ENCODE peak calls at places on chromosomes 12 and 14, in seven cellular contexts. W is CD8-positive, alpha-beta T cell; R is astrocyte; C is HL-60; V is gastrocnemius medialis; X is cardiac fibroblast; S is pancreas. E is an unnamed sample.

GRCh38 chr12:97609957-97610356 is 147.4 kb downstream of the RMST start:
- DNase-seq in W (no peak), V (no peak), C (no peak), R (no peak), S (no peak), X (no peak), E (no peak)

GRCh38 chr14:62002636-62003035 is 240.4 kb downstream of the SNAPC1 start:
- DNase-seq in S (no peak), V (no peak), R (no peak), X (no peak), C (no peak), W (no peak), E (no peak)

GRCh38 chr14:72630374-72630773 is 263.5 kb downstream of the DPF3 start:
- DNase-seq in R (no peak), C (no peak), S (no peak), V (no peak), W (no peak), X (no peak), E (no peak)

GRCh38 chr12:80162177-80162576 is 62.8 kb downstream of the OTOGL start:
- DNase-seq in W (no peak), S (no peak), C (no peak), X (no peak), V (no peak), R (no peak), E (no peak)

GRCh38 chr14:54374117-54374884 is 22.5 kb upstream of the CDKN3 start:
- DNase-seq in W (no peak), C (no peak), V (no peak), S (no peak), X (peak; percentile 60), R (peak; percentile 62), E (no peak)

GRCh38 chr12:121964813-121965643 is 46.6 kb downstream of the CFAP251 start:
- DNase-seq in W (no peak), S (no peak), V (no peak), R (peak; percentile 92), X (peak; percentile 77), C (no peak), E (peak; percentile 76)

GRCh38 chr12:108302471-108303311 is 36.4 kb downstream of the CMKLR1 start:
- DNase-seq in X (peak; percentile 39), S (no peak), C (no peak), V (peak; percentile 54), W (no peak), R (peak; percentile 23), E (no peak)

GRCh38 chr12:38713294-38713693 is 192.1 kb downstream of the CPNE8 start:
- DNase-seq in S (no peak), W (no peak), C (no peak), V (no peak), X (no peak), R (no peak), E (no peak)

GRCh38 chr14:103118663-103119404 is 4.4 kb upstream of the TNFAIP2 start:
- DNase-seq in C (peak; percentile 96), W (no peak), R (no peak), X (no peak), S (no peak), V (peak; percentile 55), E (no peak)

GRCh38 chr14:61174395-61175386 is 106.4 kb downstream of the TMEM30B start:
- DNase-seq in R (peak; percentile 75), S (no peak), C (no peak), X (peak; percentile 56), W (no peak), V (no peak), E (peak; percentile 53)

GRCh38 chr14:71933026-71933587 is 878 bp downstream of the RGS6 start:
- DNase-seq in R (no peak), V (no peak), W (no peak), C (no peak), S (no peak), X (no peak), E (no peak)

GRCh38 chr12:51951843-51952722 is 584 bp downstream of the ACVR1B start:
- DNase-seq in R (no peak), W (no peak), X (peak; percentile 37), C (no peak), S (peak; percentile 72), V (peak; percentile 24), E (peak; percentile 36)

GRCh38 chr14:22530101-22530500 is 58.9 kb downstream of the DAD1 start:
- DNase-seq in X (no peak), S (no peak), W (no peak), C (no peak), V (no peak), R (peak; percentile 51), E (no peak)

GRCh38 chr14:61644185-61644584 is 51.1 kb upstream of the HIF1A start:
- DNase-seq in X (no peak), V (no peak), S (no peak), W (no peak), C (no peak), R (no peak), E (no peak)

GRCh38 chr12:14547571-14547970 is 20.1 kb downstream of the PLBD1 start:
- DNase-seq in R (no peak), X (no peak), V (no peak), W (no peak), C (no peak), S (no peak), E (no peak)

GRCh38 chr12:14540801-14541462 is 26.8 kb downstream of the PLBD1 start:
- DNase-seq in W (no peak), S (no peak), R (no peak), V (no peak), C (no peak), X (no peak), E (no peak)

GRCh38 chr12:14548609-14549008 is 19.1 kb downstream of the PLBD1 start:
- DNase-seq in R (no peak), X (no peak), V (no peak), S (no peak), C (no peak), W (no peak), E (no peak)

GRCh38 chr12:14545144-14546124 is 22.2 kb downstream of the PLBD1 start:
- DNase-seq in R (no peak), C (no peak), V (no peak), X (no peak), W (no peak), S (no peak), E (no peak)
- TF ChIP-seq CTCF in R (no peak), C (no peak), V (no peak), X (no peak), W (no peak), S (no peak), E (no peak)

GRCh38 chr14:52458721-52459085 is 93.6 kb downstream of the TXNDC16 start:
- DNase-seq in W (no peak), R (peak; percentile 21), X (peak; percentile 21), C (no peak), S (no peak), V (no peak), E (peak; percentile 67)

DNA sequence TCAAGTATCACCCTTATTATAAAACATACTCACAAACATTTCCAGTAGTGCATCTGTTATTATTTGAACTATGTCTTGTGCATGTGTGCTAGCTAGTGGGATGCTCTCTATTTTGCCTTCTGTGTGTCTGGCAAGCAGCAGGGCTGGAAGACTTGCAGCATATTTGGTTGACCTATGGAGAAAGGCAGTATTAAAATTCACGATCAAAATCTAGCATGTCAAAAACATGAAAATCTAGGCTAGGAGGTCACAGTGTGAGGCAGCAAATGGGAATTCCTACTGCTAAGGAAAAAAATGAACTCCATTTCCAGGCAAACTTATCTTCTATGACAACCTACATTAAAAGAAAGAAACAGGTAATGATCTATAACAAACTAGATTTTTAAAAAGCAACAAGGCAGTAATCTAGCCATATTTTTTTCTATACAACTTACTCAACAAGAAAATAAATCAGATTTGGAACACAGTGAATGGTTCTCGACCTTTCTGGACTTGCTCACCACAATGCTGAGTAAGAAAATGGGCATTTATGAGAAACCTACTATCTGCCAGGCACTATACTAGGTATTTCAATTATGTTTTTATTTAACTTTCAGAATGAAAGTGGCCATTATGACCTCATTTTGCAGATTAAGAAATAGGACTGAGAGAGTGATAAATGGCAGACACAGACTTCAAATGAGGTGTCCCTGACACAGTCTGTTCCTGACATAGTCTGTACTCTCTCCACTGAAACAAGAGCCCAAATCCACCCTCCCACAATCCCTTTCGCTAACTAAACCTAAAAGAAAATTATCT is 96.8 kb downstream of the TXNDC16 start:
- DNase-seq in S (no peak), C (no peak), R (peak; percentile 86), V (no peak), W (no peak), X (peak; percentile 52), E (peak; percentile 75)
- H3K4me3 ChIP-seq in S (no peak overlapping the region), C (no peak overlapping the region), R (no peak overlapping the region), V (no peak overlapping the region), W (no peak overlapping the region), X (no peak overlapping the region), E (no peak overlapping the region)

GRCh38 chr12:25200703-25201102 is 5.7 kb downstream of the ETFRF1 start:
- DNase-seq in V (no peak), C (no peak), X (peak; percentile 34), S (no peak), R (peak; percentile 82), W (no peak), E (peak; percentile 50)

GRCh38 chr12:25194722-25195055 is 271 bp downstream of the DNAI7 start:
- DNase-seq in C (no peak), S (no peak), V (no peak), R (no peak), X (no peak), W (no peak), E (no peak)

GRCh38 chr12:25197608-25198007 is 2.6 kb downstream of the ETFRF1 start:
- DNase-seq in X (no peak), V (no peak), W (no peak), S (no peak), R (no peak), C (no peak), E (no peak)

GRCh38 chr12:25194211-25194610 is 749 bp downstream of the DNAI7 start:
- DNase-seq in X (no peak), V (no peak), S (no peak), C (no peak), W (no peak), R (no peak), E (no peak)

GRCh38 chr12:25195056-25195971 is at the start of the genes DNAI7 and ETFRF1:
- DNase-seq in S (peak; percentile 99), C (peak; percentile 79), V (peak; percentile 93), R (peak; percentile 86), W (peak; percentile 95), X (peak; percentile 97), E (peak; percentile 89)
- TF ChIP-seq CTCF in S (no peak), C (no peak), V (no peak), R (no peak), W (no peak), X (no peak), E (no peak)

DNA sequence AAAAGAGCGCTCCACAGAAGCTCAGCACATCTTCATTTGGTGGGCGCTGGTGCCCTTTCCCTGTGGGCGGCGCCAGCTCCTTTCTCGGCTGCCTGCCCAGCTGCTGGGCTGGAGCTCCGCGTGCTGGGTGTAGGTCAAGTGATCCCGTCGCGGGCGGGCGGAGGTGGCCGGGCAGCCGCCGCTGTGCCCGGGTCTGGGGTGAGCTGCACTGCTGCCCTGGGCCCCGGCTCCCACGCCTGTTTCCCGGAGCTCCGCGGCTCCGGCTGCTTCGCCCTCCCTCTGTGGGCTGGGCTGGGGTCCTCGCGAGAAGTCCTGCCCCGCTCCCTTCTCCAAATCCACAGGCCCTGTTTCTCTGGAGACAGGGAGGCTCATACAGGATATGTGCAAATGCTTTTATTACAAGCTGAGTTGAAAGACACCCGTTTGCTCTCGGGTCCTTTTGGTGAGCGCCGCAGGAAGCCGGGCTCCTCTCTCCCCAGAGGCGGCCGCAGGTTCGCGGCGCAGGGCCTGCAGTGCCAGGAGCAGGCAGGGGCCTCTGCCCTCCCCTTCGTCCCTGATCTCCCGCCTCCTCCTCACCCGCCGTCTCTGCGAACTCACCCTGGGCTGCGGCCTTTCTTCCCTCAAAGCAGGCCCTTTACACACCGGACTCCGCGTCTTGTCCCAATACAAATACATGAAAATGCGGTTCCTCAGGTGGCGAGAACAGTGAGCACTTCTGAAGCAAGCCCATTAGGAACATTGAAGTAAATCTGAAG is 67.8 kb upstream of the CAPRIN2 start:
- DNase-seq in C (no peak), V (no peak), S (peak; percentile 87), X (peak; percentile 56), W (peak; percentile 2), R (peak; percentile 46), E (peak; percentile 57)
- H3K4me3 ChIP-seq in C (peak overlapping the region; percentile 25), V (peak overlapping the region; percentile 44), S (peak overlapping the region; percentile 1), X (peak overlapping the region; percentile 49), W (peak overlapping the region; percentile 64), R (peak overlapping the region; percentile 53), E (peak overlapping the region; percentile 46)

E was measured in foreskin fibroblast.